ENCODE peak calls at places on chromosomes 5 and 9, in five cellular contexts. L is CD8-positive, alpha-beta memory T cell; E is MM.1S; F is IMR-90; J is BJ. M is an unnamed sample.

GRCh38 chr9:23672121-23672520 is 153.9 kb downstream of the ELAVL2 start:
- DNase-seq in L (no peak), E (no peak), F (no peak), J (no peak), M (no peak)

GRCh38 chr9:76887003-76887821 is 18.7 kb downstream of the PRUNE2 start:
- DNase-seq in L (no peak), E (no peak), F (no peak), J (no peak), M (peak; percentile 23)

GRCh38 chr5:90398726-90399125 is 10.8 kb downstream of the CETN3 start:
- DNase-seq in L (no peak), E (peak; percentile 63), F (no peak), J (no peak), M (no peak)

GRCh38 chr5:78829811-78830499 is 155.2 kb downstream of the ARSB start:
- DNase-seq in L (no peak), E (no peak), F (peak; percentile 25), J (no peak), M (no peak)

GRCh38 chr9:2242778-2243395 is 227.7 kb downstream of the SMARCA2 start:
- DNase-seq in L (no peak), E (no peak), F (no peak), J (no peak), M (no peak)

GRCh38 chr5:155260798-155261197 is 247.2 kb downstream of the KIF4B start:
- DNase-seq in L (no peak), E (peak; percentile 83), F (no peak), J (no peak), M (peak; percentile 2)

GRCh38 chr9:93264338-93265125 is 80.6 kb downstream of the WNK2 start:
- DNase-seq in L (no peak), E (no peak), F (no peak), J (no peak), M (no peak)

GRCh38 chr9:79028101-79028500 is 543.7 kb upstream of the TLE4 start:
- DNase-seq in L (no peak), E (no peak), F (peak; percentile 73), J (peak; percentile 31), M (no peak)

GRCh38 chr5:172644711-172645110 is 3.6 kb downstream of the NEURL1B start:
- DNase-seq in L (no peak), E (no peak), F (no peak), J (no peak), M (no peak)

GRCh38 chr9:89744255-89744648 is 139.4 kb downstream of the GADD45G start:
- DNase-seq in L (no peak), E (no peak), F (no peak), J (no peak), M (no peak)

GRCh38 chr9:104993291-104993963 is 65.5 kb upstream of the ABCA1 start:
- DNase-seq in L (no peak), E (no peak), F (peak; percentile 86), J (peak; percentile 33), M (no peak)

GRCh38 chr9:26746357-26747072 is 146.1 kb downstream of the CAAP1 start:
- DNase-seq in L (no peak), E (peak; percentile 70), F (peak; percentile 13), J (no peak), M (peak; percentile 28)

GRCh38 chr9:5446451-5447236 is 3.7 kb upstream of the CD274 start:
- DNase-seq in L (no peak), E (no peak), F (peak; percentile 36), J (no peak), M (no peak)

GRCh38 chr9:130665431-130666392 is 1.3 kb downstream of the PRDM12 start:
- DNase-seq in L (no peak), E (no peak), F (no peak), J (no peak), M (no peak)

GRCh38 chr9:135734616-135735144 is 32.7 kb downstream of the KCNT1 start:
- DNase-seq in L (no peak), E (no peak), F (no peak), J (no peak), M (no peak)

GRCh38 chr9:130128251-130128650 is 44.0 kb upstream of the NCS1 start:
- DNase-seq in L (peak; percentile 85), E (no peak), F (no peak), J (no peak), M (peak; percentile 56)

GRCh38 chr9:77589046-77589795 is 58.9 kb downstream of the GNA14 start:
- DNase-seq in L (no peak), E (no peak), F (no peak), J (no peak), M (no peak)

GRCh38 chr5:112848116-112848811 is 12.8 kb upstream of the SRP19 start:
- DNase-seq in L (peak; percentile 32), E (peak; percentile 81), F (peak; percentile 78), J (peak; percentile 26), M (peak; percentile 46)

GRCh38 chr9:90432951-90433350 is 209.7 kb downstream of the DIRAS2 start:
- DNase-seq in L (no peak), E (no peak), F (no peak), J (no peak), M (no peak)

GRCh38 chr5:10649518-10650410 is 85.9 kb downstream of the ANKRD33B start:
- DNase-seq in L (no peak), E (no peak), F (no peak), J (no peak), M (no peak)

GRCh38 chr5:67010684-67011409 is 185.8 kb downstream of the CD180 start:
- DNase-seq in L (no peak), E (no peak), F (peak; percentile 94), J (no peak), M (no peak)

GRCh38 chr9:112867275-112867991 is 23.2 kb downstream of the SLC46A2 start:
- DNase-seq in L (no peak), E (no peak), F (peak; percentile 88), J (peak; percentile 68), M (no peak)

GRCh38 chr9:5438301-5439162 is 807 bp upstream of the PLGRKT start:
- DNase-seq in L (peak; percentile 54), E (peak; percentile 78), F (peak; percentile 56), J (no peak), M (peak; percentile 74)

GRCh38 chr5:171422902-171423663 is 3.6 kb downstream of the FGF18 start:
- DNase-seq in L (no peak), E (no peak), F (no peak), J (no peak), M (no peak)

GRCh38 chr5:154320209-154320608 is 125.6 kb upstream of the SAP30L start:
- DNase-seq in L (no peak), E (no peak), F (no peak), J (no peak), M (no peak)

GRCh38 chr9:90966475-90967150 is 165.0 kb downstream of the SYK start:
- DNase-seq in L (no peak), E (peak; percentile 5), F (peak; percentile 49), J (no peak), M (no peak)

GRCh38 chr5:94893404-94894145 is 275.1 kb downstream of the SLF1 start:
- DNase-seq in L (no peak), E (no peak), F (peak; percentile 4), J (no peak), M (no peak)

GRCh38 chr5:77192444-77193050 is 17.9 kb upstream of the PDE8B start:
- DNase-seq in L (no peak), E (no peak), F (no peak), J (no peak), M (no peak)
- H3K4me3 ChIP-seq in L (no peak overlapping the region), E (no peak overlapping the region), F (no peak overlapping the region), J (no peak overlapping the region), M (no peak overlapping the region)

GRCh38 chr5:123092696-123093095 is 3.7 kb downstream of the PRDM6 start:
- DNase-seq in L (no peak), E (no peak), F (peak; percentile 19), J (no peak), M (no peak)

GRCh38 chr5:123091988-123092583 is 3.0 kb downstream of the PRDM6 start:
- DNase-seq in L (no peak), E (no peak), F (peak; percentile 13), J (no peak), M (no peak)

GRCh38 chr5:123089971-123090640 is 1.1 kb downstream of the PRDM6 start:
- DNase-seq in L (no peak), E (no peak), F (peak; percentile 27), J (no peak), M (no peak)

GRCh38 chr5:123090641-123091257 is 1.7 kb downstream of the PRDM6 start:
- DNase-seq in L (no peak), E (no peak), F (no peak), J (no peak), M (no peak)

DNA sequence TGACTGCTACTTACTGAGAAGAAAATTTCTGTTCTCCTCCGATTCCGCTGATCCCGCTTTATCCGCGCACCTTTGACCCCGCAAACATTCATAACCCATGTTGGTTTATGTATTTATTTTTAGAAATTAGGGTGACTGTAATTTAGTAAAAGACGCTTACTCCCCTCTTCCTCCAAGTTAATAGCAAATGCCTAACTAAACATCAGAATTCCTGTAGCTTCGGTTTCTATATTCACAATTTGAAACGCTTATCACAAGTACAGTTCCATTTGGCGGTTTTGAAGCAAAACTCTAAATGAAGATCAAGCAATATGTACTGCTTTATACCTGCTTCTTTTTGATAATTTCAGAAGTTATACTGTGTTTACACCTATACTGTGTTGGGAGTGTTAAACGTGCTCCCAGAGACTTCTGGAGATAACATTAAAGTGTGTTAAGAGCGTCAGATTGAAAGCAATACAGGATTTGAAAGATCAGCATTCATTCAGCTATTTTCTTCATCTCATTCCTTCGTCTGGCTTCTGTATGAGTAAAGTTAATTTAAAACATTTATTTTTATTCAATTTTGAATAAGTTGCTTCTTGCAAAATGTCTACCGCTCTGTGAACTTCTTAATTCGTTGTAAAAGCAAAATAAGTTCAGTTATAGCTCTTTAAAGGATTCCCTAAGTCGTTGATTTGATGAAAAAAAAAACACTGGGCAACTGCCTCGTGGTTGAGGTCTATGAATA is 2.4 kb downstream of the PRDM6 start:
- DNase-seq in L (no peak), E (no peak), F (peak; percentile 15), J (no peak), M (no peak)
- H3K27me3 ChIP-seq in L (peaks cover 25% of the 10 kb centered on the region), E (no peaks in the 10 kb centered on the region), F (peaks cover 63% of the 10 kb centered on the region), J (peaks cover 63% of the 10 kb centered on the region), M (peaks cover 11% of the 10 kb centered on the region)

GRCh38 chr9:125682340-125682739 is 24.7 kb downstream of the MAPKAP1 start:
- DNase-seq in L (no peak), E (no peak), F (no peak), J (no peak), M (no peak)

GRCh38 chr9:125683486-125683885 is 23.5 kb downstream of the MAPKAP1 start:
- DNase-seq in L (no peak), E (no peak), F (peak; percentile 86), J (no peak), M (no peak)

GRCh38 chr9:125690679-125691078 is 16.3 kb downstream of the MAPKAP1 start:
- DNase-seq in L (no peak), E (no peak), F (no peak), J (no peak), M (no peak)

GRCh38 chr9:125685167-125685566 is 21.8 kb downstream of the MAPKAP1 start:
- DNase-seq in L (no peak), E (no peak), F (no peak), J (no peak), M (no peak)

DNA sequence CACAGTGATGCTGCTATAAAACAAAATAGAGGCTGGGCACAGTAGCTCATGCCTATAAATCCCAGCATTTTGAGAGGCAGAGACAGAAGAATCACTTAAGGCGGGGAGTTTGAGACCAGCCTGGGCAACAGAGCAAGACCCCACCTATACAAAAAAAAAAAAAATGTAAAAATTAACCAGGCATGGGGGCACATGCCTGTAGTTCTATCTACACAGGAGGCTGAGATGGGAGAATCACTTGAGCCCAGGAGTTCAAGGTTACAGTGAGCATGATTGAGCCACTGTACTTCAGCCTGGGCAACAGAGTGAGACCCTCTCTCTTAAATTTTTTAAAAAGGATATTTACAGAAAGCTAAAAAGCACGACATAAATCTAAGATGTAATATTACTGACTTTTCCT is 19.5 kb downstream of the MAPKAP1 start:
- DNase-seq in L (no peak), E (no peak), F (no peak), J (no peak), M (no peak)
- H3K4me3 ChIP-seq in L (no peak overlapping the region), E (no peak overlapping the region), F (no peak overlapping the region), J (no peak overlapping the region), M (no peak overlapping the region)

GRCh38 chr5:5969942-5970483 is 408.3 kb downstream of the MED10 start:
- DNase-seq in L (no peak), E (no peak), F (no peak), J (no peak), M (no peak)
- H3K27me3 ChIP-seq in L (no peaks in the 10 kb centered on the region), E (no peaks in the 10 kb centered on the region), F (no peaks in the 10 kb centered on the region), J (no peaks in the 10 kb centered on the region), M (no peaks in the 10 kb centered on the region)